ENCODE peak calls at places on chromosome 9, in six cellular contexts. V, W, H, Z, O and B are unnamed samples.

GRCh38 chr9:14277202-14277601 is 36.7 kb downstream of the NFIB start:
- DNase-seq in V (peak; percentile 86), W (no peak), H (no peak), Z (peak; percentile 59), O (peak; percentile 96), B (no peak)

GRCh38 chr9:25964239-25964638 is 286.0 kb upstream of the TUSC1 start:
- DNase-seq in V (peak; percentile 61), W (no peak), H (no peak), Z (peak; percentile 69), O (peak; percentile 38), B (no peak)

GRCh38 chr9:20684865-20685696 is 1.0 kb downstream of the FOCAD start:
- DNase-seq in V (peak; percentile 85), W (no peak), H (no peak), Z (peak; percentile 51), O (peak; percentile 92), B (no peak)

GRCh38 chr9:133496901-133497411 is 18.1 kb upstream of the SLC2A6 start:
- DNase-seq in V (no peak), W (no peak), H (no peak), Z (no peak), O (no peak), B (no peak)

GRCh38 chr9:125626187-125626586 is 80.8 kb downstream of the MAPKAP1 start:
- DNase-seq in V (no peak), W (no peak), H (no peak), Z (no peak), O (no peak), B (no peak)

GRCh38 chr9:22240619-22241018 is 206.0 kb upstream of the DMRTA1 start:
- DNase-seq in V (peak; percentile 81), W (no peak), H (no peak), Z (no peak), O (peak; percentile 73), B (no peak)

GRCh38 chr9:98860871-98861293 is 53.4 kb downstream of the GALNT12 start:
- DNase-seq in V (peak; percentile 91), W (no peak), H (peak; percentile 64), Z (peak; percentile 58), O (peak; percentile 36), B (no peak)

GRCh38 chr9:93226819-93227218 is 42.9 kb downstream of the WNK2 start:
- DNase-seq in V (no peak), W (no peak), H (no peak), Z (no peak), O (no peak), B (no peak)

GRCh38 chr9:108271646-108272349 is 584.0 kb downstream of the ACTL7B start:
- DNase-seq in V (peak; percentile 87), W (no peak), H (no peak), Z (peak; percentile 77), O (peak; percentile 64), B (no peak)

GRCh38 chr9:98962181-98962560 is 18.5 kb downstream of the COL15A1 start:
- DNase-seq in V (no peak), W (no peak), H (no peak), Z (peak; percentile 49), O (no peak), B (no peak)

GRCh38 chr9:98903938-98904560 is 39.7 kb upstream of the COL15A1 start:
- DNase-seq in V (no peak), W (no peak), H (no peak), Z (no peak), O (no peak), B (no peak)

GRCh38 chr9:27184556-27185351 is 75.7 kb downstream of the TEK start:
- DNase-seq in V (no peak), W (no peak), H (no peak), Z (peak; percentile 82), O (no peak), B (no peak)

GRCh38 chr9:132164604-132165362 is 2.9 kb downstream of the NTNG2 start:
- DNase-seq in V (peak; percentile 83), W (no peak), H (peak; percentile 36), Z (no peak), O (peak; percentile 14), B (no peak)

GRCh38 chr9:92763721-92764380 is 782 bp downstream of the BICD2 start:
- DNase-seq in V (no peak), W (peak; percentile 71), H (no peak), Z (no peak), O (no peak), B (no peak)

GRCh38 chr9:127683723-127684122 is 23.1 kb upstream of the CFAP157 start:
- DNase-seq in V (peak; percentile 80), W (no peak), H (no peak), Z (no peak), O (no peak), B (no peak)

GRCh38 chr9:38294130-38294529 is 98.4 kb upstream of the ALDH1B1 start:
- DNase-seq in V (no peak), W (no peak), H (no peak), Z (no peak), O (no peak), B (no peak)

GRCh38 chr9:92716557-92716956 is 46.6 kb upstream of the IPPK start:
- DNase-seq in V (peak; percentile 47), W (peak; percentile 79), H (peak; percentile 64), Z (no peak), O (peak; percentile 57), B (peak; percentile 91)

GRCh38 chr9:18190671-18191374 is 283.1 kb upstream of the ADAMTSL1 start:
- DNase-seq in V (no peak), W (no peak), H (no peak), Z (no peak), O (no peak), B (no peak)

GRCh38 chr9:105608685-105609598 is 51.0 kb downstream of the FKTN start:
- DNase-seq in V (peak; percentile 74), W (no peak), H (no peak), Z (peak; percentile 37), O (peak; percentile 54), B (no peak)

GRCh38 chr9:124502711-124503702 is 4.2 kb downstream of the NR5A1 start:
- DNase-seq in V (peak; percentile 12), W (no peak), H (no peak), Z (no peak), O (no peak), B (no peak)

GRCh38 chr9:111375817-111376564 is 46.0 kb upstream of the OR2K2 start:
- DNase-seq in V (peak; percentile 48), W (no peak), H (no peak), Z (no peak), O (peak; percentile 87), B (no peak)

DNA sequence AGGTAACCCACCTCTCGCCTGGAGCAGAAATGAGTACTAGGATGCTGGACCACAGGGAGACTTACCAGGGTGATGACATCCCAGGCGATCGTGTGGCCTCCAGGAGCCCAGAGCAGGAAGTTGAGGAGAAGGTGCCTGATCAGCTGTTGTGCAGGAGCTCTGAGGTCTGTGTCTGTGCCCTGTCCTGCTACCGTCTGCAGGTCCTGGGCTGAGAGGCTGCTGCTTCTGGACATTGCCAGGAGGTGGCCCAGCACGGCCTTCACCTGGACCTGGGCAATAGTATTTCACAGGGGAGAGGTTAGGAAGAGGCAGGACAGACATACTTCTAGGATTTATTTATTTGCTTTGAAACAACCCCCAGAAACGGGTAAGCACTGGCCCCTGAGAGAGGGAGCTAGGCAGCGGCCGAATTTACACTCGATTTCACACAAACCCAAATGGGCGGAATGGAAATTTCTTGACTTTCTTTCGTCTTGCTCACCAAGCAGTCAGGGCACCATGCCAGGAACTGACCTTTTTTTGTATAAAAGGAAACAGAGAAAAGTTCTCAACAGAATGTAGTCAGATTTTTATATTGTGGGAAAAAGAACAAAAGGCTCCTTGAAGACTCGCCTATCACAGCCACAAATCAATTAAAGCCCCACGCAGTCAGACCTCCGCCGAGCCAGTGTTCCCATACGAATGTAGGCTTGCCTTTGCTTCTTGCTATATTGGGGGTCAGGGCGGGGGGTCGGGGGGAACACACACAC is 210.3 kb downstream of the FANCC start:
- DNase-seq in V (peak; percentile 80), W (peak; percentile 55), H (peak; percentile 59), Z (peak; percentile 98), O (no peak), B (no peak)
- TF ChIP-seq CTCF in V (no peak), W (no peak), H (no peak), Z (no peak), O (no peak), B (no peak)

GRCh38 chr9:121736147-121736721 is 84.8 kb downstream of the DAB2IP start:
- DNase-seq in V (peak; percentile 22), W (peak; percentile 91), H (peak; percentile 89), Z (no peak), O (no peak), B (peak; percentile 41)

GRCh38 chr9:121735065-121735791 is 83.8 kb downstream of the DAB2IP start:
- DNase-seq in V (peak; percentile 92), W (no peak), H (no peak), Z (peak; percentile 73), O (peak; percentile 52), B (no peak)

GRCh38 chr9:121736964-121737462 is 85.6 kb downstream of the DAB2IP start:
- DNase-seq in V (no peak), W (peak; percentile 88), H (peak; percentile 53), Z (no peak), O (peak; percentile 33), B (no peak)

GRCh38 chr9:121734465-121734864 is 83.0 kb downstream of the DAB2IP start:
- DNase-seq in V (no peak), W (no peak), H (no peak), Z (no peak), O (no peak), B (no peak)

DNA sequence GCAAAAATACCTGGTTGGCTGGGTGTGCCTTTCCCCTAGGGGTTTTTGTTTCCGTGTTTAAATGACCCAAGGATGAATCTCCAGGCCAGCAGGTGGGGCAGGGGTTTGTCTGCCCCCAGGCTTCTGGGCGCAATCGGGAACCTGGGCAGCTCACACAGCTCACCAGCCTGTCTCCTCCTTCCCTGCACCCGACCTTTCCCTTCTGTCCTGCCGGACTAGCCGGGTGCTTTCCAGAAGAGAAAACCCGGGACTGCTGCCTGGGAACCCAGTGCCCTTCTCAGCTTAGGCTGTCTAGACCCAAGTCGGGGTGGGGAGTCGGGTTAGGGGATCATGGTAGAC is 84.3 kb downstream of the DAB2IP start:
- DNase-seq in V (peak; percentile 34), W (no peak), H (no peak), Z (no peak), O (no peak), B (no peak)
- TF ChIP-seq CTCF in V (peak; percentile 4), W (no peak), H (no peak), Z (no peak), O (peak; percentile 7), B (no peak)

DNA sequence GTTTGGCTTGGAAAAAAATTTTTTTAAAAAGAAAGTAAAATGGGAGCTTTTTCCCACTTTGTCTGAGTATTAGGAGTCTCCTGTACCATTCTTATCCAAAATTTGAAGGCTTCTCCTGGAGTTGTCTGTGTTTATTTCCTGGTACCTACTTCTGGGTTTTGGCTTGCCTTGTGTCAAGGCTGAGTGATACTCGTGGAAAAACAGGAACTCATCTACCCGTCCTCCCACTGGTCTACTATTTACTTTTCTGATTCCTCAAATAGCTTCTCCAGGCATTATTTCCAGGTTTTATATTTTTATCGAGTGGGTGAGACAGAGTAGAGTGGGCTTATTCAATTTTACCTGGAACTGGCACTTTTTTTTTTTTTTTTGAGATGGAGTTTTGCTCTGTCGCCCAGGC is 99.4 kb downstream of the RMI1 start:
- DNase-seq in V (no peak), W (no peak), H (no peak), Z (no peak), O (no peak), B (no peak)
- TF ChIP-seq CTCF in V (no peak), W (no peak), H (no peak), Z (no peak), O (no peak), B (no peak)

DNA sequence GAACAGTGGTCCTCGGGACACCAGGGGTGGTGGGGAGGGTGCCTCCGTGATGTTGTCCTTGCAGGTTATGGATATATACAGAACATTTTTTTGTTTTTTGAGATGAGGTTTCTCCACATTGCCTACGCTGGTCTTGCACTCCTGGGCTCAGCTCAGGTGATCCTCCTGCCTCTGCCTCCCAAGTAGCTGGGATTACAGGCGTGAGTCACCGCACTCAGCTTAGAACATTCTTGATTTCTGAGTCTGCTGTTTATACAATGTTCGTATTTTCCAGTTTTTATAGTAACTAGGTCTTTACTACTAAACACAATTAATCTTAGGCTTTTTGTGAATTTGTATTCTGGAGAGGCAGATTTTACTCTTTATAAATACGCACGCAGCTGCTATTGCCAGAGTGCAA is 6.0 kb downstream of the PMPCA start:
- DNase-seq in V (no peak), W (no peak), H (no peak), Z (no peak), O (no peak), B (no peak)
- TF ChIP-seq CTCF in V (no peak), W (no peak), H (no peak), Z (no peak), O (no peak), B (no peak)